ENCODE peak calls at places on chromosomes 16 and 17, in six cellular contexts. A, Z, X, K, R and T are unnamed samples. For H3K4me1, the result is how much of the 10 kb centered on the place peaks cover.

GRCh38 chr16:30143347-30143702 is 20.3 kb upstream of the MAPK3 start:
- ATAC-seq in K (no peak), Z (no peak), X (peak), R (no peak), A (no peak), T (no peak)

GRCh38 chr16:8877894-8878522 is 4.1 kb upstream of the LITAFD start:
- ATAC-seq in R (peak), A (no peak), X (no peak), Z (no peak), K (no peak), T (no peak)

GRCh38 chr16:67481561-67482259 is 753 bp upstream of the ATP6V0D1 start:
- ATAC-seq in K (peak), X (peak), R (peak), A (peak), Z (peak), T (peak)

GRCh38 chr17:71748872-71749271 is 371.9 kb upstream of the SOX9 start:
- ATAC-seq in X (no peak), A (no peak), Z (no peak), K (no peak), R (no peak), T (no peak)

GRCh38 chr17:37117743-37118142 is 169.0 kb downstream of the AATF start:
- ATAC-seq in K (no peak), Z (no peak), X (no peak), A (no peak), R (no peak), T (no peak)

GRCh38 chr16:57470683-57471082 is 8.2 kb downstream of the POLR2C start:
- ATAC-seq in K (no peak), R (no peak), Z (no peak), X (no peak), A (peak), T (peak)

GRCh38 chr17:72710834-72711233 is 381.7 kb downstream of the SLC39A11 start:
- ATAC-seq in K (no peak), Z (no peak), X (no peak), R (no peak), A (no peak), T (no peak)

GRCh38 chr16:50207652-50208051 is 54.5 kb downstream of the TENT4B start:
- ATAC-seq in A (no peak), Z (no peak), K (no peak), X (no peak), R (no peak), T (no peak)

GRCh38 chr17:42683407-42684031 is 1.2 kb downstream of the CNTNAP1 start:
- ATAC-seq in Z (no peak), K (no peak), R (no peak), A (peak), X (peak), T (peak)

GRCh38 chr17:50133028-50133768 is 3.2 kb upstream of the SAMD14 start:
- ATAC-seq in A (peak), K (peak), X (no peak), R (peak), Z (peak), T (peak)

GRCh38 chr17:73131993-73132595 is 32.7 kb upstream of the SSTR2 start:
- ATAC-seq in K (no peak), Z (no peak), A (no peak), X (peak), R (no peak), T (no peak)

GRCh38 chr17:21019976-21020575 is 22.7 kb downstream of the USP22 start:
- ATAC-seq in X (peak), A (peak), R (peak), Z (peak), K (peak), T (peak)

GRCh38 chr16:85209526-85210121 is 97.4 kb upstream of the CIBAR2 start:
- ATAC-seq in A (no peak), Z (no peak), K (peak), R (peak), X (no peak), T (no peak)

GRCh38 chr17:4490109-4490591 is 8.5 kb upstream of the SPNS2 start:
- ATAC-seq in Z (no peak), K (no peak), R (no peak), X (no peak), A (no peak), T (no peak)

GRCh38 chr17:45368661-45369060 is 51.8 kb upstream of the MAP3K14 start:
- ATAC-seq in R (no peak), Z (no peak), K (no peak), X (no peak), A (no peak), T (no peak)

GRCh38 chr17:65588194-65588808 is 26.9 kb upstream of the AXIN2 start:
- ATAC-seq in Z (peak), X (peak), A (peak), R (peak), K (peak), T (no peak)

GRCh38 chr16:65111306-65111705 is 10.6 kb downstream of the CDH11 start:
- ATAC-seq in A (no peak), Z (no peak), X (no peak), K (no peak), R (no peak), T (no peak)

GRCh38 chr17:61495161-61495857 is 43.1 kb downstream of the TBX4 start:
- ATAC-seq in R (no peak), Z (no peak), A (no peak), X (no peak), K (no peak), T (no peak)

GRCh38 chr17:39963826-39964225 is 1.0 kb downstream of the GSDMA start:
- ATAC-seq in A (no peak), R (no peak), K (no peak), Z (no peak), X (no peak), T (no peak)

GRCh38 chr17:33949100-33949499 is 306.0 kb upstream of the CCL2 start:
- ATAC-seq in Z (peak), R (peak), X (peak), A (no peak), K (peak), T (no peak)

GRCh38 chr16:1180772-1181714 is 28.1 kb downstream of the CACNA1H start:
- ATAC-seq in K (no peak), Z (no peak), A (no peak), X (no peak), R (no peak), T (no peak)

GRCh38 chr16:1183235-1183907 is 30.5 kb downstream of the CACNA1H start:
- ATAC-seq in K (no peak), A (no peak), X (no peak), Z (peak), R (peak), T (peak)

GRCh38 chr16:1184980-1185379 is 32.1 kb downstream of the CACNA1H start:
- ATAC-seq in R (no peak), X (no peak), Z (no peak), A (no peak), K (no peak), T (no peak)

GRCh38 chr16:1184156-1184868 is 31.4 kb downstream of the CACNA1H start:
- ATAC-seq in A (no peak), X (no peak), R (no peak), Z (no peak), K (peak), T (peak)

DNA sequence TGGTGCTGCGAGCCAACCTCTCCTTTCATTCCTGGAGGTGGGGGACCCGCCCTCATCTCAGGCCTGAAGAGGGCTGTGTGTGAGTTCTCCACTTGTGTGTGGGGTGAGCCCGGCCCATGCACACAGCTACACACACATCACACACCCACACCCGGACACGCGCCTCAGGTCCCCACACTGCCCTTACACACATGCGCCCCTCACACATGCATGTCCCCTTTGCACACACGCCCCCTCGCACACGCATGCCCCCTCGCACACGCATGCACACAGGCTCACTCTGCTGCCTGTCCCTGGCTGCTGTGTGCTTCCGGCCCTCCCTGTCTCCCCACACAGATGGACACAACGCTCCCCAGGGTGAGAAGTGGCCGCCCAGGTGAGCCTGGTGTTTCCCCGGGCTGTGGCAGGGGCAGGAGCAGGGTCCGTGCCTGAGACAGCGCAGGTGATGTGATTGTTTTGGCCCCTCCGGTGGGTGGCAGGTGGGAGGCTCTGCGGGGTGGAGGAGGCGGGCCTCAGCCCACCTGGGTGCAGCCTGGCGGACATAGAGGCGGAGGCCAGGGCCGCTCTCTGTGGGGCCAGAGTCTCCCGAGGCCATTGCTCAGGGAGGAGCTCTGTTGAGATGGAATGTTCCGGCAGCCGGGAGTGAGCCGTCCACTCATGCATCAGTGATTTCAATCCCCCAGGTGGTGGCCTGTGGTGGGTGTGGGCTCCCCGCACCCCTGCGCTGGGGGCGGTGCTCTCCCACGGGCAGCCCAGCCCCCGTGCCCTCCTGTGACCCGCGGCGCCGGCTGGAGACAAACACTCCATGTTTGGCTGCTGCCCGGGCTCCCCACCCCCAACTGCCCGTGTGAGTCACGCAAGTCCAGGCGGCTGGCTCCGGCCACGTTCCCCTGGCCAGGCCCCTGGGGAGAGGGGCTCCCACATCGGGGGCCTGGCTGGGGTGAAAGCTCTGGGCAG is 29.1 kb downstream of the CACNA1H start:
- ATAC-seq in R (peak), X (no peak), A (peak), K (peak), Z (no peak), T (peak)
- TF ChIP-seq EP300 in R (peak), X (no peak), A (no peak), K (no peak), Z (no peak), T (no peak)

GRCh38 chr17:29399634-29400033 is 9.5 kb downstream of the TAOK1 start:
- ATAC-seq in R (no peak), A (no peak), K (no peak), Z (no peak), X (no peak), T (no peak)

GRCh38 chr17:29400818-29401217 is 10.7 kb downstream of the TAOK1 start:
- ATAC-seq in X (no peak), R (no peak), A (no peak), Z (no peak), K (no peak), T (no peak)

DNA sequence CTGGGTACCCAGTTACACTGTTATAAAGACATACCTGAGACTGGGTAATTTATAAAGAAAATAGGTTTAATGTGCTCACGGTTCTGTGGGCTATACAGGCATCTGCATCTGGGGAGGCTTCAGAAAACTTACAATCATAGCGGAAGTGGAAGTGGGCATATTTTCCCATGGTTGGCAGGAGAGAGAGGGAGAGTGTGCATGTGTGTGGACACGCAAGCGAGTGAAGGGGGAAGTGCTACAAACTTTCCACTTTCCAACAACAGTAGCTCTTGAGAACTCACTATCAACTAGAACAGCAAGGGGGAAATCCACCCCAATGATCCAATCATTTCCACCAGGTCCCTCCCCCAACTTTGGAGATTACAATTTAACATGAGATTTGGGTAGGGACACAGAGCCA is 11.1 kb downstream of the TAOK1 start:
- ATAC-seq in A (peak), X (peak), K (no peak), Z (no peak), R (no peak), T (no peak)
- H3K27ac ChIP-seq in A (no peak), X (no peak), K (no peak), Z (no peak), R (no peak), T (no peak)

GRCh38 chr17:83193336-83194188 is 114.2 kb downstream of the METRNL start:
- ATAC-seq in A (no peak), K (no peak), R (no peak), X (no peak), Z (no peak), T (no peak)
- H3K4me1 ChIP-seq in A (under half), K (under half), R (under half), X (under half), Z (under half), T (under half)

GRCh38 chr16:5756969-5757368 is 659.4 kb upstream of the EEF2KMT start:
- ATAC-seq in X (no peak), K (no peak), R (no peak), Z (no peak), A (no peak), T (no peak)
- TF ChIP-seq EP300 in X (no peak), K (no peak), R (no peak), Z (no peak), A (no peak), T (no peak)

GRCh38 chr17:78785011-78785662 is 3.1 kb upstream of the CYTH1 start:
- ATAC-seq in A (no peak), X (no peak), R (no peak), Z (peak), K (no peak), T (no peak)

GRCh38 chr17:78784397-78784751 is 2.3 kb upstream of the CYTH1 start:
- ATAC-seq in X (no peak), K (no peak), Z (peak), R (no peak), A (no peak), T (no peak)

GRCh38 chr17:78785663-78786057 is 3.6 kb upstream of the CYTH1 start:
- ATAC-seq in K (no peak), A (no peak), R (no peak), Z (no peak), X (no peak), T (no peak)

GRCh38 chr17:78781339-78782304 is at the start of gene CYTH1:
- ATAC-seq in K (peak), A (peak), Z (peak), R (peak), X (peak), T (peak)

DNA sequence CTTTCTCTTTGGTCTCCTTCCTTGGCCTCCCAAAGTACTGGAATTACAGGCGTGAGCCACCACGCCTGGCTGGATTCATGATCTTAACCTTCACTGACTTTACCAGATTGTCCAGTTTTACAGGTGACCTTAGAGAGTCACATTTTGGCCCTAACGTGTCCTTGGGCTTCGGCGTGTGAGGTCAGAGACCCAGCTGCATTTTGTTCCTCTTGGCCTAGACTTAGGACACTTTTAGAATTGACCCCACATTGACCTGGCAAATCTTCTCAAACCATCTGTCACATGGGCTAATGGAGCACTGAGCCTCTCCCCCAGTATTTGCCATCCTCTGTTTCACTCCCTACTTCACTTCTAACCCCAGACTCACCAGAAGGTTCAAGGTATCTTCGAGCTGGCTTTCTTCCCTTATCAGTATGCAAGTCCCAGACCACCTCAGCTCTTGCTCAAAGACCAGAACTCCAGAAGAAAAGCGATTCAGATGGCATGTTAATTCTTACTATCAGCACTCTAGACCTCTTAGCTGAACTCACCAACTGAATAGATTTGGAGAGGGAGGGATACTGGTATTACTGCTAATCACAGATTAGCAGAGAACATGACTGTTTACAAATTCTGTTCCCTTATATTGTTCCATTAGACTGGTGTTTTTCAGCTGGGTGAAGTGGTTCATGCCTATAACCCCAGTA is 1.8 kb upstream of the CYTH1 start:
- ATAC-seq in Z (peak), R (no peak), X (no peak), K (no peak), A (no peak), T (no peak)
- H3K27ac ChIP-seq in Z (peak), R (no peak), X (no peak), K (peak), A (peak), T (peak)

GRCh38 chr17:81031571-81032550 is 3.1 kb upstream of the BAIAP2 start:
- ATAC-seq in A (no peak), Z (no peak), X (no peak), K (no peak), R (no peak), T (no peak)
- H3K4me1 ChIP-seq in A (half or more), Z (half or more), X (under half), K (half or more), R (under half), T (under half)

GRCh38 chr17:38885044-38885727 is 15.3 kb downstream of the LASP1 start:
- ATAC-seq in K (peak), A (no peak), Z (no peak), X (no peak), R (no peak), T (no peak)
- TF ChIP-seq EP300 in K (no peak), A (no peak), Z (no peak), X (no peak), R (no peak), T (no peak)

GRCh38 chr17:2419526-2419925 is 18.7 kb upstream of the MNT start:
- ATAC-seq in K (no peak), Z (no peak), R (no peak), A (no peak), X (no peak), T (no peak)
- H3K27ac ChIP-seq in K (no peak), Z (no peak), R (no peak), A (no peak), X (no peak), T (peak)